ENCODE peak calls at places on chromosomes 6 and 20, in six cellular contexts. A, U, Q, H, I and M are unnamed samples.

GRCh38 chr6:31197559-31198305 is 27.2 kb upstream of the POU5F1 start:
- DNase-seq in A (peak), U (peak), Q (peak), H (peak), I (peak), M (peak)

GRCh38 chr20:6709865-6710595 is 57.5 kb upstream of the BMP2 start:
- DNase-seq in A (no peak), U (no peak), Q (no peak), H (no peak), I (no peak), M (no peak)

GRCh38 chr20:18537651-18538050 is 29.6 kb upstream of the SMIM26 start:
- DNase-seq in A (no peak), U (no peak), Q (no peak), H (no peak), I (no peak), M (no peak)

GRCh38 chr6:40950986-40951730 is 87.9 kb downstream of the UNC5CL start:
- DNase-seq in A (no peak), U (no peak), Q (no peak), H (no peak), I (no peak), M (no peak)

GRCh38 chr6:7051780-7052440 is 55.9 kb upstream of the RREB1 start:
- DNase-seq in A (peak), U (peak), Q (peak), H (peak), I (peak), M (peak)

GRCh38 chr20:59690101-59690500 is 85.8 kb downstream of the PHACTR3 start:
- DNase-seq in A (no peak), U (no peak), Q (no peak), H (no peak), I (no peak), M (no peak)

GRCh38 chr6:63637865-63638445 is 2.4 kb downstream of the PHF3 start:
- DNase-seq in A (no peak), U (no peak), Q (no peak), H (no peak), I (no peak), M (no peak)

GRCh38 chr20:36606171-36607116 is 865 bp downstream of the RAB5IF start:
- DNase-seq in A (no peak), U (no peak), Q (no peak), H (no peak), I (no peak), M (peak)

GRCh38 chr20:62448038-62448437 is 20.7 kb upstream of the RBBP8NL start:
- DNase-seq in A (no peak), U (no peak), Q (no peak), H (no peak), I (no peak), M (no peak)

GRCh38 chr6:22368794-22369193 is 72.0 kb upstream of the PRL start:
- DNase-seq in A (no peak), U (no peak), Q (no peak), H (no peak), I (no peak), M (no peak)

GRCh38 chr6:33061987-33062386 is 11.5 kb downstream of the HLA-DPA1 start:
- DNase-seq in A (no peak), U (no peak), Q (no peak), H (no peak), I (no peak), M (no peak)

GRCh38 chr6:487956-488355 is 96.4 kb downstream of the IRF4 start:
- DNase-seq in A (peak), U (no peak), Q (no peak), H (no peak), I (no peak), M (no peak)

GRCh38 chr6:66127061-66127460 is 420.0 kb upstream of the EYS start:
- DNase-seq in A (no peak), U (no peak), Q (no peak), H (no peak), I (no peak), M (no peak)

GRCh38 chr6:11727995-11728961 is 50.3 kb downstream of the ADTRP start:
- DNase-seq in A (no peak), U (no peak), Q (no peak), H (no peak), I (no peak), M (no peak)

GRCh38 chr6:39104528-39104927 is 10.5 kb downstream of the SAYSD1 start:
- DNase-seq in A (no peak), U (no peak), Q (no peak), H (no peak), I (no peak), M (no peak)

GRCh38 chr6:40000964-40001515 is 66.8 kb upstream of the MOCS1 start:
- DNase-seq in A (no peak), U (no peak), Q (no peak), H (no peak), I (no peak), M (no peak)

GRCh38 chr6:13194852-13195251 is 133.5 kb downstream of the TBC1D7 start:
- DNase-seq in A (peak), U (no peak), Q (no peak), H (no peak), I (no peak), M (peak)